ENCODE peak calls at places on chromosomes 3 and 15, in four cellular contexts. One of them, this sample, is unnamed.

GRCh38 chr3:115248274-115248673 is 101.2 kb upstream of the ZBTB20 start:
- DNase-seq in HCT116: no peak
- DNase-seq in K562: no peak
- DNase-seq in GM12878: no peak
- DNase-seq in this sample: no peak

GRCh38 chr3:162353414-162353813 is 856.8 kb downstream of the OTOL1 start:
- DNase-seq in K562: no peak
- DNase-seq in GM12878: no peak
- DNase-seq in HCT116: no peak
- DNase-seq in this sample: no peak

GRCh38 chr15:99096173-99096893 is 8.5 kb upstream of the SYNM start:
- DNase-seq in HCT116: no peak
- DNase-seq in K562: no peak
- DNase-seq in GM12878: no peak
- DNase-seq in this sample: no peak

GRCh38 chr3:78976200-78976599 is 791.6 kb downstream of the ROBO1 start:
- DNase-seq in HCT116: no peak
- DNase-seq in GM12878: no peak
- DNase-seq in K562: no peak
- DNase-seq in this sample: no peak

GRCh38 chr3:37626722-37627565 is 234.7 kb upstream of the CTDSPL start:
- DNase-seq in GM12878: no peak
- DNase-seq in K562: no peak
- DNase-seq in HCT116: no peak
- DNase-seq in this sample: no peak

GRCh38 chr3:23811117-23811487 is 5.3 kb downstream of the UBE2E1 start:
- DNase-seq in GM12878: no peak
- DNase-seq in HCT116: no peak
- DNase-seq in K562: no peak
- DNase-seq in this sample: peak

GRCh38 chr3:10223676-10224639 is 24.3 kb upstream of the TATDN2 start:
- DNase-seq in GM12878: peak
- DNase-seq in K562: no peak
- DNase-seq in HCT116: no peak
- DNase-seq in this sample: peak

GRCh38 chr15:22866066-22866465 is 27.6 kb downstream of the NIPA2 start:
- DNase-seq in GM12878: no peak
- DNase-seq in K562: no peak
- DNase-seq in HCT116: no peak
- DNase-seq in this sample: no peak

GRCh38 chr3:138072816-138073215 is 42.6 kb downstream of the DZIP1L start:
- DNase-seq in K562: no peak
- DNase-seq in GM12878: no peak
- DNase-seq in HCT116: no peak
- DNase-seq in this sample: no peak

GRCh38 chr3:161221881-161222600 is 930 bp downstream of the NMD3 start:
- DNase-seq in GM12878: no peak
- DNase-seq in HCT116: no peak
- DNase-seq in K562: no peak
- DNase-seq in this sample: no peak

GRCh38 chr3:16695710-16696109 is 90.5 kb upstream of the DAZL start:
- DNase-seq in HCT116: no peak
- DNase-seq in GM12878: no peak
- DNase-seq in K562: no peak
- DNase-seq in this sample: no peak

GRCh38 chr3:16693820-16694219 is 88.6 kb upstream of the DAZL start:
- DNase-seq in GM12878: no peak
- DNase-seq in K562: no peak
- DNase-seq in HCT116: no peak
- DNase-seq in this sample: no peak

GRCh38 chr3:16692486-16693378 is 87.5 kb upstream of the DAZL start:
- DNase-seq in K562: no peak
- DNase-seq in HCT116: no peak
- DNase-seq in GM12878: no peak
- DNase-seq in this sample: no peak

DNA sequence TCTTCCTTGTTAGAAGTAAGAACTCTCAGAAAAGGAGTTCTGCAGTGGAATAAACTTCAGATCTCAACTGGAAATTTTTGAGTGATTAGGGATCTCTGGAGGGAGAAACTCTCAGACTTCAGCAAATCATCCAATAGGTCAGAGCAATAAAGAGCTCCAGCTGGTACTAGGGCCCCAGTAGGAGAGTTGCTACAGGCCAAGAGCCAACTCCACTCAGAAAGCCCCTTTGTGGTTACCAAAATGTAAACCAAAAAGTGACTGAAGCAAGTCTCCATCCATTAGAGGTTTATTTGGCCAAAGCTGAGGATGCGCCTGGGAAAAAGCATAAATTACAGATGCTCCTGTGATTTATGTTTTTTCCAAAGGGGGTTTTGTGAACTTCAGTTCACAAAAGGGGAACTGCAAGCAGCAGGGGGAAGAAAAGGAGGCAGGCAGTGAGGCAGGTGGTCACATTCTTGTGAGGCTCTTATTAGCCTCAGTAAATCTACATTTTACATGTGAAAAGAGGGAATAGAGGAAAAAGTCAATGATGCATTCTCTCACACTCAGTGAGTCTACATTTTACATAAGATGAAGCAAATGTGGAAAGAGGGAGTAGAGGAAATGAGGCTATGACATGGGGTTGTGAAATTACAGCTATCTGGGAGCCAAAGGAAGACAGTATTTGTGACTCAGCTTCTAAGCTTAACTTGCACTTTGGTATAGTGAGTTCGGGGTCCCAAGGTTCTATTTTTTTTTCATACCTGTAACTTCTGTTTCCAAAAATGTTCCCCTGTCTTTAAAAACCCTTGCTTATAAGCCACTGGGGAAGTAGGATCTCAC is 92.4 kb upstream of the DAZL start:
- DNase-seq in GM12878: no peak
- DNase-seq in HCT116: no peak
- DNase-seq in K562: no peak
- DNase-seq in this sample: no peak
- TF ChIP-seq ZBTB33 in GM12878: no peak
- TF ChIP-seq ZBTB33 in HCT116: no peak
- TF ChIP-seq ZBTB33 in K562: no peak
- TF ChIP-seq ZBTB33 in this sample: no peak

GRCh38 chr3:22040150-22040549 is 289.1 kb upstream of the ZNF385D start:
- DNase-seq in K562: no peak
- DNase-seq in HCT116: no peak
- DNase-seq in GM12878: no peak
- DNase-seq in this sample: no peak
- TF ChIP-seq YY1 in K562: no peak
- TF ChIP-seq YY1 in HCT116: no peak
- TF ChIP-seq YY1 in GM12878: no peak
- TF ChIP-seq YY1 in this sample: no peak

GRCh38 chr15:47296911-47297310 is 420.4 kb upstream of the SEMA6D start:
- DNase-seq in GM12878: no peak
- DNase-seq in K562: no peak
- DNase-seq in HCT116: no peak
- DNase-seq in this sample: no peak

GRCh38 chr15:47301481-47301880 is 415.8 kb upstream of the SEMA6D start:
- DNase-seq in K562: no peak
- DNase-seq in GM12878: no peak
- DNase-seq in HCT116: no peak
- DNase-seq in this sample: no peak

GRCh38 chr15:47294765-47295259 is 422.5 kb upstream of the SEMA6D start:
- DNase-seq in K562: no peak
- DNase-seq in HCT116: no peak
- DNase-seq in GM12878: no peak
- DNase-seq in this sample: no peak

GRCh38 chr15:47300596-47300995 is 416.7 kb upstream of the SEMA6D start:
- DNase-seq in HCT116: no peak
- DNase-seq in K562: no peak
- DNase-seq in GM12878: no peak
- DNase-seq in this sample: no peak

DNA sequence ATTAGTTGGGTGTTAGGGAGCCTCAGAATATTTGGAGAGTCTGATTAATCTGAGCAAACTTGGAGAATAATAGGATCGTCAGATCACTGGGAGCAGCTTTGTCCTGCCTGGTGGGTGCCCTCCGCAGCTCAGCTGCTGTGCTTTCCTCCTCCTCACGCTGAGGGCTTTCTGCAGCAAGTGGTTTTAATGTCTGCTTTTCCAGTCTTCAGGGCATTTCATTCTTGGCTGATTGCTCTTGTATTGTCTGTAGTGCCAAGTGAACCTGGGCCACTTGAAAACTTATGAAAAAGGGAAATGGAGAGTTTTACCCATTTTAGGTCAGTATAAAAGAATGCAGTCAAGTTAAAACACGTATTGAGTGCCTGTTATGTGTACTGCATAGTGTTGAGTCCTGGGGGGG is 417.3 kb upstream of the SEMA6D start:
- DNase-seq in GM12878: no peak
- DNase-seq in HCT116: no peak
- DNase-seq in K562: no peak
- DNase-seq in this sample: no peak
- TF ChIP-seq CEBPB in GM12878: no peak
- TF ChIP-seq CEBPB in HCT116: no peak
- TF ChIP-seq CEBPB in K562: no peak
- TF ChIP-seq CEBPB in this sample: no peak

GRCh38 chr15:58463815-58464697 is 32.3 kb downstream of the LIPC start:
- DNase-seq in K562: no peak
- DNase-seq in GM12878: no peak
- DNase-seq in HCT116: no peak
- DNase-seq in this sample: peak
- TF ChIP-seq ZBTB33 in K562: no peak
- TF ChIP-seq ZBTB33 in GM12878: no peak
- TF ChIP-seq ZBTB33 in HCT116: no peak
- TF ChIP-seq ZBTB33 in this sample: no peak

DNA sequence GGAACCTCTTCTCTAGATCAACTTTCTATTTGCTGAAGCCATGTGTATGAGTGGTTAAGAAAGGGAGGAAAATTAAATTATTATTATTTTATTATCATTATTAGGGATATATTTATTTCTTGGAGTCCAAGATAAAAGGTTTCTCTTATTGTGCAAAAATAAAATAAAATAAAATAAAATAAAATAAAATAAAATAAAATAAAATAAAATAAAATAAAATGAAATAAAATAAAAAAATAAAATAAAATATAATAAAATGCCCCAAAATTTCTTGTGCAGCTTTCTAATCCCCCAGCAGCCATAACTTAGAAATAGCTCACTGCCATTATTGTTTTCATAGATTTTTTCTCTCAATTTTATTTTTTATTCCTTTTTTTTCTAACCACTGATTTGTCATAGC is 526.8 kb downstream of the VGLL3 start:
- DNase-seq in K562: no peak
- DNase-seq in GM12878: no peak
- DNase-seq in HCT116: no peak
- DNase-seq in this sample: no peak
- TF ChIP-seq YY1 in K562: no peak
- TF ChIP-seq YY1 in GM12878: no peak
- TF ChIP-seq YY1 in HCT116: no peak
- TF ChIP-seq YY1 in this sample: no peak

This sample was measured in HepG2.